ENCODE peak calls at places on chromosomes 6 and 20, in four cellular contexts. A is tibial nerve, J is upper lobe of left lung, E is right lobe of liver. B is an unnamed sample. For H3K4me1, the result is how much of the 10 kb centered on the place peaks cover.

GRCh38 chr20:5524886-5525285 is 208.1 kb upstream of the PROKR2 start:
- DNase-seq in J (no peak), E (no peak), A (no peak), B (no peak)

GRCh38 chr6:157285422-157285779 is 37.9 kb downstream of the TMEM242 start:
- DNase-seq in A (no peak), E (no peak), J (no peak), B (no peak)

GRCh38 chr20:43893930-43894329 is 20.7 kb upstream of the TOX2 start:
- DNase-seq in J (no peak), E (no peak), A (no peak), B (no peak)

GRCh38 chr20:53559816-53560215 is 33.8 kb downstream of the ZNF217 start:
- DNase-seq in J (no peak), A (no peak), E (no peak), B (no peak)

GRCh38 chr20:37233471-37234253 is 28.0 kb downstream of the GHRH start:
- DNase-seq in E (no peak), J (no peak), A (no peak), B (no peak)

GRCh38 chr20:60202046-60202445 is 243.8 kb downstream of the CDH26 start:
- DNase-seq in A (no peak), J (no peak), E (no peak), B (no peak)

GRCh38 chr20:4234128-4234527 is 218.8 kb upstream of the RNF24 start:
- DNase-seq in A (no peak), E (no peak), J (no peak), B (no peak)

GRCh38 chr6:5036309-5036708 is 32.5 kb upstream of the RPP40 start:
- DNase-seq in J (no peak), E (no peak), A (no peak), B (no peak)

GRCh38 chr20:59778615-59779200 is 154.7 kb downstream of the SYCP2 start:
- DNase-seq in E (peak), A (no peak), J (peak), B (no peak)

GRCh38 chr20:11497543-11497942 is 420.1 kb upstream of the BTBD3 start:
- DNase-seq in A (no peak), J (no peak), E (no peak), B (no peak)

GRCh38 chr20:46406986-46407670 is 713 bp upstream of the ELMO2 start:
- DNase-seq in J (peak), A (peak), E (peak), B (peak)

GRCh38 chr6:157585274-157586087 is 204.5 kb downstream of the ZDHHC14 start:
- DNase-seq in E (no peak), J (no peak), A (no peak), B (no peak)

GRCh38 chr6:158849899-158850806 is 31.0 kb upstream of the EZR start:
- DNase-seq in A (no peak), J (no peak), E (no peak), B (no peak)

GRCh38 chr6:137241481-137242011 is 22.4 kb upstream of the IFNGR1 start:
- DNase-seq in J (no peak), E (no peak), A (no peak), B (no peak)

GRCh38 chr20:44942264-44942973 is 17.8 kb downstream of the TOMM34 start:
- DNase-seq in J (no peak), E (no peak), A (no peak), B (no peak)

GRCh38 chr20:50152394-50153152 is 950 bp downstream of the PEDS1 start:
- DNase-seq in A (no peak), E (no peak), J (no peak), B (no peak)

GRCh38 chr6:74899416-74899815 is 306.4 kb downstream of the COL12A1 start:
- DNase-seq in E (no peak), A (no peak), J (no peak), B (no peak)

GRCh38 chr6:18245642-18246041 is 18.7 kb downstream of the DEK start:
- DNase-seq in J (no peak), E (no peak), A (no peak), B (no peak)

GRCh38 chr6:14228571-14228970 is 111.0 kb downstream of the CD83 start:
- DNase-seq in J (no peak), A (no peak), E (no peak), B (no peak)

GRCh38 chr6:91476000-91476399 is 889.1 kb upstream of the MAP3K7 start:
- DNase-seq in J (no peak), A (no peak), E (no peak), B (no peak)

GRCh38 chr6:40444811-40445210 is 142.4 kb downstream of the LRFN2 start:
- DNase-seq in J (no peak), A (no peak), E (no peak), B (no peak)

GRCh38 chr6:15399651-15400470 is 154.0 kb downstream of the JARID2 start:
- DNase-seq in A (peak), J (peak), E (peak), B (peak)

GRCh38 chr6:111228094-111228493 is 140.8 kb downstream of the SLC16A10 start:
- DNase-seq in A (no peak), E (no peak), J (no peak), B (no peak)

GRCh38 chr6:34391023-34391485 is 1.4 kb downstream of the NUDT3 start:
- DNase-seq in E (peak), A (no peak), J (no peak), B (no peak)

DNA sequence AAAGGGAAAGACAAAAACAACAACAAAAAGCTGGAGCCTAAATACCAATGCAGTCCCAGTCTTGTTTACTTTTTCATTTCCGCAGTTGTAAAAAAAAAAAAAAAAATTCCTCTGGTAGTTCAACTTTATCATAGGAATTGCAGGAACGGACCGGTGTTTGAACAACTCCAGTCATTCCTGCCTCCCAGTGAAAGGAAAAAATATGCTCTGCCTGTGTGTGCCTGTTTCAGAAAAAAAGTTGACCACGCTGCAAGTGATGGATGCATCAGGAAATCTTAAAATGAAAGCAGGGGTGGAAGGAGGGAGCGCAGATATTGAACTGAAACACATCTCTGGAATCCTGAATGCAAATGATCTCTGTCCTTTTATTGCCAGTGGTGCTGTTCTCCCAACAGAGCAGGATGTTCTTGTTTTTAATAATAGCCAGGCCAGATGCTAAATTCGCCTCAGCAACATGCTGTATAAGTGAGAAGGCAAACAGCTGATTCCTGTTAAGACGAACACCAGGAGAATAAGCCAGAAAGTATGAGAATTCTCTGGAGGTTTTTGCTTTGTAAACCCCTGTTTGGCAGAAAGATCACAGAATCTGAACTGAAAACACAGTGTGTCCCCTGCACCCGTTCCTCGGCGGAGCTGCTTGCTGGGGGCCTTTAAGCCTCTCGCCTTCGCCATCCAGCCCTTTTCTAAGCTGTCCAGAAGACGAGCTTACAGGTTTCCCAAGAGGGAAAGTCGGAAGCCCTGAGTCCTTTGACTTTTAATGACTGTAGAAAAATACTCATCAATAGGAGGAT is 178.4 kb upstream of the SUPT3H start:
- DNase-seq in E (no peak), J (no peak), A (no peak), B (no peak)
- H3K4me1 ChIP-seq in E (under half), J (under half), A (under half), B (under half)

GRCh38 chr6:139641412-139641811 is 267.0 kb upstream of the CITED2 start:
- DNase-seq in A (no peak), E (no peak), J (no peak), B (no peak)
- H3K4me3 ChIP-seq in A (no peak), E (no peak), J (no peak), B (no peak)

GRCh38 chr20:57283867-57284266 is 17.4 kb upstream of the BMP7 start:
- DNase-seq in E (no peak), J (no peak), A (no peak), B (no peak)

GRCh38 chr20:57280221-57280620 is 13.8 kb upstream of the BMP7 start:
- DNase-seq in E (no peak), A (no peak), J (no peak), B (no peak)

GRCh38 chr20:57282691-57283361 is 16.4 kb upstream of the BMP7 start:
- DNase-seq in J (no peak), E (no peak), A (no peak), B (no peak)

GRCh38 chr20:57278457-57278856 is 12.0 kb upstream of the BMP7 start:
- DNase-seq in J (no peak), A (no peak), E (no peak), B (no peak)

DNA sequence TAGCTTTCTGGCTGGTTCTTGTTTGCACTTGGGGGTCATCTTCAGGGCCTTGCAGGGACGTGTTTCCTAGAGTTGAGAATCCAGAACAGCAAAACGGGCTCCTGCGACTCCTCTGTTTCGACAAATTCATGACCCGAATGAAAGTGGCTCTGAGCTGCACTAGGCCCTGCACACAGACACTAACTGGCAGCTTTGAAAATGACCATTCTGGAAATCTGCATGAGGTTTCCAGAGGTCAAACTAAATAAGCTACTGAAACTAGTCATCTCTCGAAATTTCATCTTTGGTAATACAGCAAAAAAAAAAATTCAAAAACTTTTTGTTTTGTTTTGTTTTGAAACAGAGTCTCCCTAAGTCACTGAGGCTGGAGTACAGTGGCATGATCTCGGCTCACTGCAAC is 15.5 kb upstream of the BMP7 start:
- DNase-seq in E (no peak), J (no peak), A (no peak), B (no peak)
- H3K4me1 ChIP-seq in E (under half), J (under half), A (under half), B (under half)

GRCh38 chr20:61438285-61438684 is 186.2 kb downstream of the CDH4 start:
- DNase-seq in A (no peak), J (no peak), E (no peak), B (no peak)

GRCh38 chr20:61440548-61441055 is 188.5 kb downstream of the CDH4 start:
- DNase-seq in A (no peak), J (no peak), E (no peak), B (no peak)

GRCh38 chr20:61441537-61441936 is 189.5 kb downstream of the CDH4 start:
- DNase-seq in E (no peak), J (no peak), A (no peak), B (no peak)

GRCh38 chr20:61437280-61438206 is 185.5 kb downstream of the CDH4 start:
- DNase-seq in A (no peak), J (no peak), E (no peak), B (no peak)

DNA sequence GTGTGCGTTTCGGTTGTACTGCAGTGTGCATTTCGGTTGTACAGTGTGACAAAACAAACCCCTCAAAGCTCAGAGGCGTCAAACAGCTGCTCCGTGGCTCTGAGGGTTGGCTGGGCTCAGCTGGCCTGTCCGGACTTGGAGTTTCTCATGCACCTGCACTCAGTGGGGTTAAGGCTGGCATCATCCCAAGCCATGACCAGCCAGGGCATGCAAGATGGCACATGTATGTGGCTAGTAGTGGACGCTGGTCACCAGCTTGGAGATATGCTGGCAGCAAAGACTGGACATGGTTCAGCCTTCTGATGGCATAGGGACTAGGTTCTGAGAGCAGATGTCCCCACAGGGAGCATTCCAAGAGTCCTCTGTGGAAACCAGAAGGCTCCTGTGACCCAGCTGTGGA is 187.2 kb downstream of the CDH4 start:
- DNase-seq in A (no peak), E (no peak), J (no peak), B (no peak)
- H3K4me3 ChIP-seq in A (no peak), E (no peak), J (no peak), B (no peak)

GRCh38 chr20:48684501-48685041 is 143.2 kb downstream of the PREX1 start:
- DNase-seq in A (no peak), E (no peak), J (no peak), B (no peak)

GRCh38 chr20:48681882-48682426 is 145.8 kb downstream of the PREX1 start:
- DNase-seq in E (no peak), J (no peak), A (no peak), B (no peak)

GRCh38 chr20:48682529-48683385 is 145.0 kb downstream of the PREX1 start:
- DNase-seq in J (peak), E (peak), A (peak), B (peak)

GRCh38 chr20:48685300-48685699 is 142.5 kb downstream of the PREX1 start:
- DNase-seq in A (no peak), E (no peak), J (no peak), B (no peak)

DNA sequence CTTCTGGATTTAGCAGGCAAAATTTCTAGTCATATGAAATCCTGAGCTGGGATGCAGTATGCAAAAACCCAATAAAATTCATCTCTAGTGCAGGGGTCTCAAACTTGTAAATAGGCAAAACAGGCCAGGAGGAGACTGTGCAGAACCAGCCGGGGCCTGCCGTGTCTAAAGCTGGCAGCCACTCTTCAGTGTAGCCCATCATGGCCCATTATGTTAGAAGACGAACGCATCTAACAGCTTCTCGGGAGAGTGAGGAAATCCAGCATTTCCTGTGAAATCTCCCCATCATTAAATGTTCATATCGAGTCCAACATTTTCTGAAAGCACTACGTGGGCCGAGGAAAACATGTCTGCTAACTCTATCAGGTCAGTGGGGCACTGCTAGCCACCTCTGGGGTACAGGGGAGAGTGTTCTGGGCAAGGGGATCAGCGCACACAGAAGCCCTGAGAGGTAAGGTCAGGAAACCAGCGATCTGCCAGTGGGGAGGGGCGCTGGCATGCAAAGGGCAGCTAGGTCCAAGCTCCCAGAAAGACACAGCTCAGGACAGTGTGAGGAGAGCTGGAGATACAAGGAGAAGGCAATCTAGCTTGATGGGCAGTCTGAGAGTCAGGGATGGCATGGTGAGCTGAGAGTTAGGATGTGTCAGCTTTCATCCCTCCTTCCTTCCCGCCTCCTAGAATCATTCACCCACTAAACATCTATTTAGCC is 144.2 kb downstream of the PREX1 start:
- DNase-seq in A (no peak), E (no peak), J (no peak), B (no peak)
- H3K4me1 ChIP-seq in A (under half), E (under half), J (half or more), B (half or more)

DNA sequence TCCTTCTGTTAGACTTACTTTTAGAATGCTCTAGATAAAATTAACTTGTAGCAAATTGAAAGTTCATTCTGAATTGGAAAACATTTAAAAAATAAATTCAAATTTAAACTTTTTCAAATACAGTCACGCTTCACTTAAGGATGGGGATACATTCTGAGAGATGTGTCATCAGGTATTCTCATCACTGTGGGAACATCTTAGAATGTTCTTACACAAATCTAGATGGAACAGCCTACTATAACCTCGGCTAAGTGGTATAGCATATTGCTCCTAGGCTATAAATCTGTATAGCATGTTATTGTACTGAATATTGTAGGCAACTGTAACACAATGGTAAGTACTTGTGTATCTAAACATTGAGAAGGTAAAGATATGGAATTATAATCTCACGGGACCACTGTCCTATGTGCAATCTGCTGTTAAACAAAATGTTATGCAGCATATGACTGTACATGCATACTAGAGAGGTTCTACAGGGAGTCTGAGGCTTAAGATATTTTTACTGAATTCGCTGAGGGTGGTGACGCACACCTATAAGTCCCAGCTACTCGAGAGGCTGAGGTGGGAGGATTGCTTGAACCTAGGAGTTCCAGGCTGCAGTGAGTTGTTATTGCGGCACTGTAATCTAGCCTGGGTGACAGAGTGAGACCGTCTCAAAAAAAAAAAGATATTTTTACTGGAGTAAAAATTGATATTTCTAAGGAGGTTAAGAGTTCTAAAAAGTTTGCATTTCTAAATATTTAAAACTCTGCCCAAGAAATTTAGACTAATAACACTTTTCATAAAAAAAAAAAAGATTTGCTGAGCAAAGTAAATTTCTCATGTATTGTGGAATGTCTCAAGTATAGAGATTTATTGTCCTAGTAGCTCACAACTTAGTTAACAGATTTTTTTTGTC is 87.3 kb upstream of the TULP1 start:
- DNase-seq in A (no peak), E (no peak), J (no peak), B (no peak)
- H3K4me3 ChIP-seq in A (no peak), E (no peak), J (no peak), B (no peak)

DNA sequence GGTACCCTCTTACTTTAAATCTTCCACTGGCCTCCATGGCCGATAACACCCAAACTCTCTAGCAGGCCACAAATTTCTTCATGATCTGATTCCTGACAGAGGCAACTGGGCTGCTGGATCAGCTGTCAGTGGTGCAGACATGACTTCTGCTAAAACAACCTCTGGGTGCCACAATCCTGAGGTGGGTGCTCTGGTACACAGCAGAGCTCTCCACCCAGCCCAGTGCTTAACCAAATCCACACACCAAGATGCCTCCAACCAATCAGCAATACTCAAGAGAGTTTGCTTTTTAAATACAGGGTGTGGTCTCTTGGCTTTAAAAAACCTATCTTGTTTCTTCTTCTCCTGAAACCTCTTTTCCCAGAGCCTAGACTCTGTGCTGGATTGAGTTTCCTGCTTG is 126.6 kb upstream of the SPACA1 start:
- DNase-seq in J (no peak), E (no peak), A (no peak), B (no peak)
- H3K4me1 ChIP-seq in J (under half), E (under half), A (under half), B (under half)